ENCODE peak calls at places on chromosomes 2 and 18, in five cellular contexts. F, L, W, O and S are unnamed samples.

GRCh38 chr2:117820444-117820843 is 6.0 kb downstream of the DDX18 start:
- DNase-seq in F (no peak), L (no peak), W (no peak), O (no peak), S (no peak)

GRCh38 chr2:200026838-200027237 is 71.5 kb downstream of the MAIP1 start:
- DNase-seq in F (no peak), L (no peak), W (no peak), O (peak), S (no peak)

GRCh38 chr2:222532315-222532714 is 108.0 kb downstream of the SGPP2 start:
- DNase-seq in F (no peak), L (no peak), W (no peak), O (no peak), S (no peak)

GRCh38 chr2:172446524-172447063 is 19.2 kb downstream of the ITGA6 start:
- DNase-seq in F (no peak), L (no peak), W (peak), O (no peak), S (peak)

GRCh38 chr2:235449568-235449967 is 44.3 kb upstream of the AGAP1 start:
- DNase-seq in F (no peak), L (no peak), W (no peak), O (no peak), S (no peak)

GRCh38 chr2:175766880-175767279 is 235.2 kb downstream of the LNPK start:
- DNase-seq in F (no peak), L (no peak), W (peak), O (peak), S (no peak)

GRCh38 chr2:97713296-97714083 is at the start of gene ZAP70:
- DNase-seq in F (no peak), L (no peak), W (no peak), O (no peak), S (no peak)

GRCh38 chr2:101150306-101151140 is 659 bp downstream of the TBC1D8 start:
- DNase-seq in F (no peak), L (peak), W (peak), O (peak), S (peak)

GRCh38 chr2:159010963-159011362 is 42.5 kb downstream of the TANC1 start:
- DNase-seq in F (no peak), L (no peak), W (no peak), O (peak), S (no peak)

GRCh38 chr2:237574894-237575868 is 8.8 kb downstream of the PRLH start:
- DNase-seq in F (peak), L (no peak), W (peak), O (no peak), S (no peak)

GRCh38 chr2:86072271-86072858 is 33.3 kb downstream of the POLR1A start:
- DNase-seq in F (no peak), L (no peak), W (no peak), O (no peak), S (peak)

GRCh38 chr2:144374163-144374661 is 145.7 kb downstream of the ZEB2 start:
- DNase-seq in F (no peak), L (no peak), W (peak), O (peak), S (no peak)

GRCh38 chr2:46979611-46980010 is 64.0 kb upstream of the MCFD2 start:
- DNase-seq in F (no peak), L (no peak), W (no peak), O (no peak), S (no peak)

GRCh38 chr18:46660955-46661749 is 4.1 kb upstream of the LOXHD1 start:
- DNase-seq in F (no peak), L (peak), W (no peak), O (peak), S (no peak)
- H3K27ac ChIP-seq in F (no peak), L (no peak), W (no peak), O (no peak), S (no peak)

DNA sequence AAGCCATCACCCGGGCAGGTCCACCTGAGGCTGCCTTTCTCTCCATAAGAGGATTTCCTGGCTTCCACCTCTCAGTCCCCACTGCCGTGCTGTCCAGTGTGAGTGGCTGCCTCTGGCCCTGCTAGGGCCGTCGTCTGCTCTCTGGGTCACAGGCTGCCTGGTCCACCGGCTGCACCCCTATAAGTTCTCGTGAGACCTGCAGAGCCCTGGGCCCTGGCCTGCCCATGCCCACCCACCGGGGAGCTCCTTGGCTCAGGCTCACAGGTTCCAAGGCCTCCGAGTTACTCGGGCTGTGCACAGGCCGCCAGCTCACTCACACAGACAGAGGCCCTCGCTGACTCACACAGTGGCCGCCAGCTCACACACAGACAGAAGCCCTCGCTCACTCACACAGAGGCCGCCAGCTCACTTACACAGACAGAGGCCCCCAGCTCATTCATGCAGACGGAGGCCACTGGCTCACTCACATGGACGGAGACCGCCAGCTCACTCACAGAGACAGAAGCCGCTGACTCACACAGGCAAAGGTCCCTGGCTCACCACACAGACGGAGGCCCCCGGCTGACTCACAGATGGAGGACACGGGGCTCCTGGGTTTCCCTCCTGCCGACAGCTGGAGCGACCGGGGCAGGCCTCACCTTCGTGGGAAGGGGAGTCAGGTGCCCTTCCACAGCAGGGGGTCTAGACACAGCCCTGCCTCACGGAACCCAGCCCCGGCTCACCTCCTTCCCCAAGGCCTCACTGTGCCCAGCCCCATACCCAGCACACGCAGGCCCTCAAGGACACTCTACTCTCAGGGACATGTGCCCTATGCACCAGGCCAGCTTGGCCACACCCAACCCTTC is 334.1 kb upstream of the MYT1L start:
- DNase-seq in F (peak), L (peak), W (peak), O (peak), S (no peak)
- TF ChIP-seq EZH2phosphoT487 in F (no peak), L (no peak), W (no peak), O (no peak), S (no peak)

GRCh38 chr18:37253424-37254255 is 312.0 kb downstream of the CELF4 start:
- DNase-seq in F (no peak), L (peak), W (peak), O (peak), S (peak)
- H2AFZ ChIP-seq in F (no peak), L (peak), W (no peak), O (no peak), S (no peak)

GRCh38 chr2:6957910-6958615 is 40.9 kb downstream of the RNF144A start:
- DNase-seq in F (no peak), L (no peak), W (no peak), O (peak), S (no peak)
- H3K27ac ChIP-seq in F (no peak), L (no peak), W (no peak), O (no peak), S (no peak)

GRCh38 chr2:14634885-14635871 is 2.7 kb downstream of the LRATD1 start:
- DNase-seq in F (no peak), L (peak), W (peak), O (peak), S (no peak)
- TF ChIP-seq EZH2phosphoT487 in F (no peak), L (peak), W (no peak), O (no peak), S (no peak)

DNA sequence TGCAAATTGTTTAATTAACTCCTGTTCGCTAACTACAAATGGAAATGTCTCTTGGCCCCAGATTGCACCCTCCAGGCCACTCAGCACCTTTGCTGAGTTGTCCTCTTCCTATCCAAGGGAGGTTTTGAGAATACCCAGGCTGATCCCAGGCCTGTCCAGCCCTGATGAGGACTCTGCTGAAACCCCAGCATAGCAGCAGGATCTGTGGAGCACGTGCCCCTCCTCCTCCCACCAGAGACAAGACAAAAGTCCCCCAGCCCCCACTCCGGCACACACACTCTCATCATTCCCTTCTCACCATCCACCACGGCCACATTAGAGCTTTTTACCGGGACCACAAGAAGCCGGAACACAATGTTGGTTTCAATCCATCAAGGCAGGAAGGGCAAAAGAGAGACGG is 150.0 kb downstream of the TNS1 start:
- DNase-seq in F (no peak), L (no peak), W (no peak), O (no peak), S (no peak)
- H2AFZ ChIP-seq in F (no peak), L (no peak), W (no peak), O (no peak), S (no peak)

GRCh38 chr2:43129254-43129653 is 97.2 kb downstream of the ZFP36L2 start:
- DNase-seq in F (no peak), L (no peak), W (no peak), O (no peak), S (no peak)

GRCh38 chr2:43131890-43132522 is 94.4 kb downstream of the ZFP36L2 start:
- DNase-seq in F (no peak), L (no peak), W (peak), O (no peak), S (no peak)

GRCh38 chr2:43131051-43131889 is 95.1 kb downstream of the ZFP36L2 start:
- DNase-seq in F (peak), L (peak), W (peak), O (peak), S (peak)

GRCh38 chr2:43129676-43130547 is 96.5 kb downstream of the ZFP36L2 start:
- DNase-seq in F (no peak), L (no peak), W (no peak), O (no peak), S (no peak)

DNA sequence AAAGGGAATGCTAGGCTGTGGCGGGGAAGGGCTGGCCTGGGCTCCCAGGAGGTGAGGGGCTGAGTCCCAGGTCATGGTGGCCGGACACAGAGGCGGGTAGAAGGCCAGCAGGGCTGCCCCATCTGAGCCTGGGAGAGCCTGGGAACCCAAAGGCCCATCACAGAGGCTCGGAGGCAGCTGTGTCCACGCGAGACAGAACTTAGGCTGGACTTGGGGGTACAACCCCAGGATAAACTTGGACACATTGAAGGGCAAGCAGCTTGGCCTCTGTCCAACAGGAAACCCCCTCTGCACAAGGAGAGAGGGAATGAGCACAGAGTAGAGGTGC is 95.9 kb downstream of the ZFP36L2 start:
- DNase-seq in F (no peak), L (no peak), W (no peak), O (no peak), S (no peak)
- H3K27ac ChIP-seq in F (peak), L (no peak), W (peak), O (no peak), S (no peak)

DNA sequence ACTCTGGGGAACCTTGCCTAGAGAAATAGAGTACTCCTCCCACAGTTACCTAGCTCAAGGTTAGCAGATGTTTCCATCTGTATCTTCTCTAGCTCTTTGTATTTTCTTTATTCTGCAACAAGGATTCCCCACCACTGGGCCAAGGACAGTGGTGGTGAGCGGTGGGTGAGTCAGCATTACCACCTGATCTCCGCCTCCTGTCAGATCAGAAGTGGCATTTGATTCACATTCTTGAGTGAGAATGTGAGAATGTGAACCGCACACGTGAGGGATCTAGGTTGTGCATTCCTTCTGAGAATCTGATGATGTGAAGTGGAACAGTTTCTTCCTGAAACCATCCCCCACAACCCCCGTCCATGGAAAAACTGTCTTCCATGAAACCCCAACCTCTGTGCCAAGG is 9.0 kb downstream of the EPB41L3 start:
- DNase-seq in F (no peak), L (no peak), W (no peak), O (no peak), S (no peak)
- TF ChIP-seq EZH2phosphoT487 in F (no peak), L (no peak), W (no peak), O (no peak), S (no peak)